ENCODE peak calls at places on chromosomes 1 and 21, in eight cellular contexts. M is GM13976, N is tibial nerve, Q is progenitor cell of endocrine pancreas, Y is left lung, S is left ventricle myocardium inferior, G is lung, C is colonic mucosa. F is an unnamed sample.

GRCh38 chr21:45334591-45335081 is 46.9 kb upstream of the POFUT2 start:
- DNase-seq in S (peak; percentile 9), C (no peak), Q (no peak), Y (peak; percentile 28), M (no peak), G (no peak), N (no peak), F (no peak)

GRCh38 chr1:15738416-15739113 is 2.5 kb downstream of the SLC25A34 start:
- DNase-seq in C (no peak), N (no peak), Y (no peak), Q (no peak), S (no peak), G (no peak), M (no peak), F (no peak)

GRCh38 chr1:31099283-31100063 is 34.0 kb upstream of the PUM1 start:
- DNase-seq in C (peak; percentile 35), S (no peak), M (no peak), Y (no peak), N (no peak), Q (no peak), G (no peak), F (no peak)

GRCh38 chr1:167721617-167722151 is at the start of gene MPZL1:
- DNase-seq in C (peak; percentile 98), M (peak; percentile 98), G (peak; percentile 97), Y (peak; percentile 97), S (peak; percentile 97), N (peak; percentile 98), Q (peak; percentile 96), F (peak; percentile 97)

GRCh38 chr1:203264052-203264501 is 34.6 kb upstream of the CHIT1 start:
- DNase-seq in Q (no peak), G (no peak), C (no peak), Y (no peak), N (no peak), S (no peak), M (no peak), F (no peak)

GRCh38 chr1:54791880-54792522 is 9.1 kb downstream of the TTC22 start:
- DNase-seq in S (no peak), M (no peak), Y (no peak), N (no peak), C (peak; percentile 68), Q (no peak), G (no peak), F (no peak)

GRCh38 chr1:41559331-41559730 is 74.8 kb upstream of the EDN2 start:
- DNase-seq in C (no peak), S (no peak), N (no peak), M (no peak), Q (no peak), G (no peak), Y (no peak), F (peak; percentile 39)

GRCh38 chr1:63821650-63822049 is 47.8 kb downstream of the ROR1 start:
- DNase-seq in N (no peak), Y (no peak), S (no peak), G (no peak), C (no peak), M (no peak), Q (no peak), F (no peak)

GRCh38 chr1:110163591-110163990 is 13.3 kb downstream of the SLC6A17 start:
- DNase-seq in S (no peak), Q (no peak), Y (no peak), M (no peak), N (no peak), C (no peak), G (no peak), F (no peak)

GRCh38 chr1:110068646-110069301 is 1.7 kb downstream of the ALX3 start:
- DNase-seq in N (no peak), S (no peak), Q (no peak), C (no peak), M (peak; percentile 59), G (no peak), Y (no peak), F (no peak)

GRCh38 chr1:197738927-197739326 is 36.4 kb downstream of the DENND1B start:
- DNase-seq in C (no peak), N (no peak), Q (no peak), M (no peak), G (no peak), S (no peak), Y (no peak), F (no peak)

GRCh38 chr21:22096314-22096713 is 1098.1 kb downstream of the NCAM2 start:
- DNase-seq in G (no peak), Q (no peak), C (no peak), S (no peak), Y (no peak), M (no peak), N (no peak), F (no peak)

GRCh38 chr1:206685749-206686485 is 1.2 kb downstream of the MAPKAPK2 start:
- DNase-seq in S (peak; percentile 61), N (peak; percentile 47), Y (peak; percentile 66), Q (peak; percentile 41), G (peak; percentile 78), C (peak; percentile 56), M (peak; percentile 74), F (peak; percentile 73)

GRCh38 chr21:38679531-38679930 is 126.2 kb upstream of the ETS2 start:
- DNase-seq in G (no peak), C (no peak), M (peak; percentile 59), Q (no peak), Y (no peak), S (no peak), N (peak; percentile 11), F (no peak)

GRCh38 chr1:241115784-241116183 is 241.2 kb downstream of the RGS7 start:
- DNase-seq in N (no peak), Y (no peak), G (no peak), Q (no peak), M (no peak), S (no peak), C (no peak), F (no peak)

GRCh38 chr1:64043328-64043727 is 160.1 kb upstream of the UBE2U start:
- DNase-seq in M (no peak), S (no peak), G (no peak), C (no peak), N (no peak), Y (no peak), Q (no peak), F (no peak)

GRCh38 chr1:7922301-7922700 is 18.3 kb downstream of the TNFRSF9 start:
- DNase-seq in Y (no peak), Q (no peak), M (no peak), C (no peak), N (no peak), S (no peak), G (no peak), F (no peak)

GRCh38 chr1:177023249-177023648 is 141.3 kb downstream of the ASTN1 start:
- DNase-seq in Y (no peak), M (no peak), G (no peak), N (no peak), Q (no peak), C (no peak), S (no peak), F (no peak)

GRCh38 chr1:242002528-242002927 is 3.6 kb upstream of the MAP1LC3C start:
- DNase-seq in C (no peak), Y (no peak), N (no peak), S (no peak), M (no peak), Q (no peak), G (no peak), F (no peak)

GRCh38 chr1:197519741-197520334 is 251.8 kb downstream of the CRB1 start:
- DNase-seq in S (no peak), G (no peak), N (no peak), C (no peak), M (no peak), Q (no peak), Y (no peak), F (no peak)

GRCh38 chr21:42735061-42735460 is 81.6 kb downstream of the PDE9A start:
- DNase-seq in S (no peak), C (no peak), Y (no peak), Q (no peak), G (no peak), M (no peak), N (no peak), F (no peak)
- TF ChIP-seq CTCF in S (no peak), C (no peak), Y (no peak), Q (no peak), G (no peak), M (no peak), N (no peak), F (no peak)

GRCh38 chr1:39183503-39184353 is 20.8 kb upstream of the MACF1 start:
- DNase-seq in Q (no peak), Y (peak; percentile 69), C (peak; percentile 77), N (no peak), S (no peak), M (no peak), G (peak; percentile 68), F (no peak)
- TF ChIP-seq CTCF in Q (peak; percentile 47), Y (peak; percentile 21), C (peak; percentile 54), N (peak; percentile 14), S (peak; percentile 60), M (peak; percentile 40), G (peak; percentile 37), F (peak; percentile 64)

DNA sequence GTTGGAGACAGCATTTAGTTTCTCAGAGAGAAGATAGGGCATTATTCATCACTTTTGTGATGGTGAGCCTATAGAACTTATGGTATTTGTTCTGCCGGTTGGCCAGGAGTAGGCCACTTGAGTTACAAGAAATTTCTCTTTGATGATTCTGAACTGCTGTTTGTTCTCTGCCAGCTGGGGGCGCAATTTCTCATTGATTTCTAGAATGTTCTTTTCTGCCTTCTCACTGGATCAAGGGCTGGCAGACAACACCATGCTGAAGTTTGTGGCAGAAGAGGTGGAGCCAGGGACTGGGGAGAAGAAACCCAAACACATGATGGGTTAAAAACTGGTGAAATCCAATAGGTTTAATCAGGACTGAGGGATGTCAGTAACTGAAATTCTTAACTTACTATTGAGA is 360.6 kb downstream of the FAM72C start:
- DNase-seq in M (no peak), Q (no peak), C (no peak), Y (no peak), N (no peak), G (no peak), S (no peak), F (no peak)
- TF ChIP-seq CTCF in M (no peak), Q (no peak), C (no peak), Y (no peak), N (no peak), G (no peak), S (no peak), F (no peak)

GRCh38 chr1:185049670-185050069 is 4.3 kb downstream of the RNF2 start:
- DNase-seq in S (no peak), C (no peak), G (no peak), N (no peak), Q (no peak), M (no peak), Y (no peak), F (no peak)
- TF ChIP-seq CTCF in S (no peak), C (no peak), G (no peak), N (no peak), Q (no peak), M (no peak), Y (no peak), F (no peak)